ENCODE peak calls at places on chromosomes 7 and 10, in seven cellular contexts. G is activated naive CD4-positive, alpha-beta T cell treated with anti-CD3 and anti-CD28 coated beads for 36 hours; V is sigmoid colon; W is colonic mucosa; X is stimulated activated CD4-positive, alpha-beta T cell treated with anti-CD3 and anti-CD28 coated beads, Interleukin-12 subunit alpha, Interleukin-12 subunit beta, amount 100 ng/mL, for 48 hours; H is T-helper 9 cell; Y is upper lobe of right lung. F is an unnamed sample.

GRCh38 chr7:11689096-11689495 is 142.9 kb downstream of the THSD7A start:
- DNase-seq in V (no peak), W (no peak), X (no peak), Y (no peak), H (no peak), G (no peak), F (no peak)

GRCh38 chr10:110774069-110775021 is 97.4 kb upstream of the PDCD4 start:
- DNase-seq in X (peak), Y (no peak), H (no peak), W (no peak), V (no peak), G (peak), F (no peak)

GRCh38 chr10:92740762-92741161 is 51.0 kb downstream of the HHEX start:
- DNase-seq in X (no peak), V (no peak), H (no peak), W (no peak), Y (no peak), G (no peak), F (no peak)

GRCh38 chr10:25209618-25210017 is 34.8 kb downstream of the GPR158 start:
- DNase-seq in H (no peak), X (no peak), W (no peak), G (no peak), V (no peak), Y (no peak), F (no peak)

GRCh38 chr10:69406302-69406811 is 10.4 kb downstream of the TACR2 start:
- DNase-seq in W (no peak), H (no peak), G (no peak), Y (no peak), X (no peak), V (no peak), F (no peak)

GRCh38 chr7:46468753-46469356 is 547.8 kb upstream of the IGFBP3 start:
- DNase-seq in Y (no peak), W (no peak), G (peak), X (no peak), H (no peak), V (no peak), F (no peak)

GRCh38 chr10:12684784-12685183 is 316.7 kb downstream of the CCDC3 start:
- DNase-seq in Y (no peak), H (no peak), X (no peak), V (no peak), W (peak), G (no peak), F (no peak)

GRCh38 chr7:81469299-81470083 is 300.4 kb downstream of the HGF start:
- DNase-seq in V (no peak), W (no peak), Y (no peak), X (no peak), G (no peak), H (no peak), F (no peak)

GRCh38 chr7:16420649-16421332 is 547 bp downstream of the CRPPA start:
- DNase-seq in V (peak), Y (peak), W (peak), G (peak), X (peak), H (peak), F (peak)

GRCh38 chr10:96995851-96996250 is 163.8 kb downstream of the LCOR start:
- DNase-seq in V (no peak), G (no peak), H (no peak), W (no peak), X (no peak), Y (no peak), F (no peak)

GRCh38 chr10:96478317-96478716 is 35.4 kb downstream of the TLL2 start:
- DNase-seq in Y (no peak), G (no peak), W (no peak), V (no peak), X (no peak), H (no peak), F (no peak)

GRCh38 chr10:71349401-71349800 is 30.3 kb downstream of the SLC29A3 start:
- DNase-seq in G (no peak), H (no peak), X (no peak), Y (no peak), V (no peak), W (no peak), F (no peak)

GRCh38 chr10:8967004-8967530 is 912.6 kb downstream of the GATA3 start:
- DNase-seq in Y (no peak), H (no peak), W (no peak), V (no peak), X (no peak), G (no peak), F (no peak)

GRCh38 chr10:34780818-34781380 is 34.2 kb downstream of the PARD3 start:
- DNase-seq in G (peak), V (peak), X (no peak), Y (no peak), H (no peak), W (no peak), F (no peak)

GRCh38 chr7:98057157-98057556 is 49.5 kb upstream of the LMTK2 start:
- DNase-seq in Y (no peak), G (no peak), H (no peak), V (no peak), W (no peak), X (no peak), F (no peak)

GRCh38 chr7:32611201-32611691 is 116.0 kb downstream of the AVL9 start:
- DNase-seq in H (no peak), V (no peak), G (no peak), X (no peak), Y (no peak), W (no peak), F (no peak)

GRCh38 chr7:130201796-130202195 is 3.4 kb downstream of the TMEM209 start:
- DNase-seq in Y (no peak), V (no peak), X (no peak), H (no peak), W (peak), G (no peak), F (no peak)

GRCh38 chr10:1364151-1364910 is 308.1 kb downstream of the WDR37 start:
- DNase-seq in X (no peak), W (peak), Y (peak), G (no peak), V (no peak), H (no peak), F (peak)

GRCh38 chr7:51045319-51046102 is 262.8 kb upstream of the GRB10 start:
- DNase-seq in W (no peak), G (no peak), X (no peak), Y (no peak), V (no peak), H (no peak), F (no peak)

GRCh38 chr7:25454562-25455031 is 226.3 kb upstream of the NPVF start:
- DNase-seq in G (no peak), H (no peak), W (no peak), V (peak), X (no peak), Y (no peak), F (no peak)

GRCh38 chr7:155274956-155275355 is 22.7 kb upstream of the INSIG1 start:
- DNase-seq in Y (no peak), G (no peak), H (no peak), V (no peak), W (no peak), X (no peak), F (no peak)

GRCh38 chr10:122734266-122734665 is 34.6 kb upstream of the C10orf120 start:
- DNase-seq in Y (no peak), W (no peak), V (no peak), G (no peak), X (no peak), H (no peak), F (peak)

GRCh38 chr10:65566906-65567305 is 1358.9 kb upstream of the LRRTM3 start:
- DNase-seq in X (no peak), H (no peak), Y (no peak), G (no peak), W (no peak), V (no peak), F (no peak)

GRCh38 chr7:86469680-86470295 is 173.9 kb upstream of the GRM3 start:
- DNase-seq in G (peak), X (peak), W (peak), V (peak), Y (no peak), H (peak), F (no peak)

GRCh38 chr10:121596668-121597503 is 1.4 kb downstream of the FGFR2 start:
- DNase-seq in X (no peak), V (peak), W (peak), H (no peak), Y (peak), G (no peak), F (no peak)

GRCh38 chr7:108824840-108825540 is 255.3 kb downstream of the DNAJB9 start:
- DNase-seq in X (no peak), H (no peak), G (no peak), V (no peak), Y (no peak), W (no peak), F (no peak)

GRCh38 chr10:92756233-92757065 is 66.7 kb downstream of the HHEX start:
- DNase-seq in G (no peak), X (no peak), W (no peak), V (no peak), H (no peak), Y (no peak), F (no peak)

GRCh38 chr10:132536241-132536963 is 1.2 kb upstream of the INPP5A start:
- DNase-seq in V (peak), W (peak), Y (peak), G (no peak), H (no peak), X (no peak), F (no peak)

GRCh38 chr7:139699640-139700504 is 77.9 kb downstream of the HIPK2 start:
- DNase-seq in G (no peak), V (no peak), X (no peak), H (no peak), W (no peak), Y (no peak), F (no peak)

GRCh38 chr7:51350195-51350896 is 33.7 kb upstream of the COBL start:
- DNase-seq in H (no peak), G (no peak), X (no peak), Y (no peak), W (peak), V (no peak), F (no peak)

GRCh38 chr7:102319671-102320070 is 33.0 kb downstream of the SH2B2 start:
- DNase-seq in W (no peak), G (no peak), V (no peak), H (no peak), X (no peak), Y (peak), F (no peak)